ENCODE peak calls at places on chromosomes 5 and 9, in nine cellular contexts. T, P, Z, U, Q, W, F, X and Y are unnamed samples.

GRCh38 chr5:133744909-133745308 is 132.6 kb upstream of the FSTL4 start:
- DNase-seq in T (no peak), P (no peak), Z (no peak), U (no peak), Q (no peak), W (no peak), F (no peak), X (no peak), Y (no peak)

GRCh38 chr9:108411632-108412031 is 444.2 kb downstream of the ACTL7B start:
- DNase-seq in T (no peak), P (no peak), Z (no peak), U (no peak), Q (no peak), W (no peak), F (no peak), X (no peak), Y (no peak)

GRCh38 chr9:6552738-6553121 is 92.8 kb downstream of the GLDC start:
- DNase-seq in T (no peak), P (no peak), Z (no peak), U (no peak), Q (no peak), W (no peak), F (no peak), X (peak), Y (no peak)

GRCh38 chr9:23824241-23825142 is 1.5 kb downstream of the ELAVL2 start:
- DNase-seq in T (no peak), P (no peak), Z (no peak), U (no peak), Q (no peak), W (no peak), F (peak), X (peak), Y (no peak)

GRCh38 chr5:139668064-139668880 is 20.1 kb downstream of the CXXC5 start:
- DNase-seq in T (peak), P (no peak), Z (no peak), U (peak), Q (no peak), W (no peak), F (no peak), X (peak), Y (no peak)

GRCh38 chr5:158716668-158717067 is 383.0 kb downstream of the EBF1 start:
- DNase-seq in T (no peak), P (no peak), Z (no peak), U (no peak), Q (no peak), W (no peak), F (no peak), X (no peak), Y (no peak)

GRCh38 chr5:36870399-36871040 is 6.0 kb upstream of the NIPBL start:
- DNase-seq in T (peak), P (no peak), Z (no peak), U (no peak), Q (peak), W (no peak), F (no peak), X (peak), Y (no peak)

GRCh38 chr5:6435356-6435755 is 13.3 kb upstream of the UBE2QL1 start:
- DNase-seq in T (no peak), P (no peak), Z (no peak), U (no peak), Q (peak), W (no peak), F (no peak), X (no peak), Y (no peak)

GRCh38 chr9:136464241-136464640 is 18.6 kb downstream of the SEC16A start:
- DNase-seq in T (no peak), P (no peak), Z (no peak), U (no peak), Q (no peak), W (no peak), F (no peak), X (no peak), Y (no peak)

GRCh38 chr5:151002250-151002649 is 18.1 kb upstream of the GPX3 start:
- DNase-seq in T (no peak), P (no peak), Z (no peak), U (no peak), Q (no peak), W (no peak), F (no peak), X (peak), Y (no peak)

GRCh38 chr9:61671276-61671973 is 481.6 kb downstream of the SPATA31A7 start:
- DNase-seq in T (peak), P (no peak), Z (no peak), U (no peak), Q (no peak), W (no peak), F (no peak), X (no peak), Y (no peak)

GRCh38 chr9:33110686-33111085 is 34.2 kb upstream of the SMU1 start:
- DNase-seq in T (no peak), P (no peak), Z (no peak), U (no peak), Q (no peak), W (no peak), F (no peak), X (no peak), Y (no peak)

GRCh38 chr9:91085499-91086291 is 276.0 kb downstream of the AUH start:
- DNase-seq in T (no peak), P (no peak), Z (no peak), U (no peak), Q (no peak), W (no peak), F (no peak), X (no peak), Y (no peak)

GRCh38 chr9:4959028-4959427 is 26.0 kb upstream of the JAK2 start:
- DNase-seq in T (no peak), P (no peak), Z (no peak), U (no peak), Q (no peak), W (no peak), F (no peak), X (no peak), Y (no peak)

GRCh38 chr5:174281855-174282254 is 236.3 kb downstream of the NSG2 start:
- DNase-seq in T (no peak), P (no peak), Z (no peak), U (no peak), Q (no peak), W (no peak), F (no peak), X (no peak), Y (no peak)

GRCh38 chr9:91045036-91045435 is 243.4 kb downstream of the SYK start:
- DNase-seq in T (no peak), P (no peak), Z (peak), U (no peak), Q (no peak), W (no peak), F (no peak), X (no peak), Y (no peak)

GRCh38 chr5:56050566-56051292 is 56.0 kb upstream of the IL6ST start:
- DNase-seq in T (no peak), P (no peak), Z (no peak), U (no peak), Q (no peak), W (no peak), F (no peak), X (peak), Y (no peak)

GRCh38 chr5:66122379-66123034 is 21.6 kb upstream of the SREK1 start:
- DNase-seq in T (no peak), P (no peak), Z (no peak), U (no peak), Q (no peak), W (no peak), F (no peak), X (peak), Y (no peak)

GRCh38 chr9:132006657-132007370 is 72.9 kb downstream of the MED27 start:
- DNase-seq in T (no peak), P (no peak), Z (no peak), U (no peak), Q (peak), W (no peak), F (no peak), X (no peak), Y (no peak)

GRCh38 chr5:122492675-122493074 is 180.6 kb downstream of the SNCAIP start:
- DNase-seq in T (peak), P (no peak), Z (no peak), U (no peak), Q (no peak), W (no peak), F (no peak), X (peak), Y (no peak)

GRCh38 chr5:78907255-78907886 is 77.7 kb downstream of the ARSB start:
- DNase-seq in T (no peak), P (no peak), Z (no peak), U (no peak), Q (no peak), W (peak), F (no peak), X (peak), Y (peak)

GRCh38 chr5:139566611-139567010 is 5.5 kb downstream of the UBE2D2 start:
- DNase-seq in T (no peak), P (no peak), Z (no peak), U (no peak), Q (no peak), W (no peak), F (no peak), X (no peak), Y (no peak)

GRCh38 chr9:70021026-70021571 is 22.5 kb upstream of the MAMDC2 start:
- DNase-seq in T (no peak), P (no peak), Z (no peak), U (peak), Q (no peak), W (peak), F (no peak), X (peak), Y (peak)

GRCh38 chr5:95892784-95893354 is 68.8 kb downstream of the ELL2 start:
- DNase-seq in T (peak), P (no peak), Z (no peak), U (no peak), Q (no peak), W (no peak), F (no peak), X (no peak), Y (no peak)

GRCh38 chr9:137913771-137914767 is 36.5 kb downstream of the CACNA1B start:
- DNase-seq in T (no peak), P (no peak), Z (no peak), U (no peak), Q (no peak), W (no peak), F (no peak), X (no peak), Y (no peak)

GRCh38 chr5:15645376-15645775 is 145.4 kb downstream of the FBXL7 start:
- DNase-seq in T (no peak), P (no peak), Z (no peak), U (no peak), Q (no peak), W (no peak), F (no peak), X (peak), Y (no peak)

GRCh38 chr9:7293091-7293490 is 506.5 kb downstream of the DMAC1 start:
- DNase-seq in T (no peak), P (no peak), Z (no peak), U (no peak), Q (no peak), W (no peak), F (no peak), X (no peak), Y (no peak)

GRCh38 chr9:94630833-94631232 is 8.5 kb downstream of the FBP1 start:
- DNase-seq in T (no peak), P (no peak), Z (no peak), U (no peak), Q (no peak), W (no peak), F (no peak), X (no peak), Y (no peak)

GRCh38 chr9:128707446-128707845 is 5.1 kb downstream of the PKN3 start:
- DNase-seq in T (no peak), P (no peak), Z (no peak), U (no peak), Q (no peak), W (no peak), F (no peak), X (no peak), Y (no peak)

GRCh38 chr5:164355267-164355830 is 849.9 kb downstream of the MAT2B start:
- DNase-seq in T (no peak), P (no peak), Z (no peak), U (no peak), Q (no peak), W (no peak), F (no peak), X (no peak), Y (no peak)

GRCh38 chr9:131284856-131285255 is 4.7 kb upstream of the PLPP7 start:
- DNase-seq in T (no peak), P (no peak), Z (no peak), U (no peak), Q (no peak), W (no peak), F (no peak), X (no peak), Y (no peak)